ENCODE peak calls at places on chromosomes 11 and 22, in four cellular contexts. J is D721Med; V is T-helper 1 cell; W is naive thymus-derived CD8-positive, alpha-beta T cell. P is an unnamed sample.

GRCh38 chr11:130581631-130582030 is 133.2 kb downstream of the ADAMTS15 start:
- DNase-seq in J (no peak), V (no peak), W (no peak), P (no peak)

GRCh38 chr11:94513091-94513490 is 830 bp downstream of the C11orf97 start:
- DNase-seq in J (no peak), V (no peak), W (no peak), P (no peak)

GRCh38 chr11:111344032-111344431 is 35.0 kb downstream of the POU2AF1 start:
- DNase-seq in J (no peak), V (no peak), W (no peak), P (no peak)

GRCh38 chr22:16609548-16610261 is 17.1 kb upstream of the CCT8L2 start:
- DNase-seq in J (no peak), V (no peak), W (no peak), P (no peak)

GRCh38 chr11:61532136-61533038 is 23.8 kb downstream of the LRRC10B start:
- DNase-seq in J (peak; percentile 86), V (peak; percentile 18), W (no peak), P (no peak)

GRCh38 chr11:116955949-116956348 is 118.5 kb upstream of the APOA1 start:
- DNase-seq in J (no peak), V (no peak), W (no peak), P (no peak)

GRCh38 chr11:1943977-1944376 is 3.2 kb upstream of the MRPL23 start:
- DNase-seq in J (no peak), V (no peak), W (no peak), P (peak; percentile 25)

GRCh38 chr11:104529916-104530315 is 366.0 kb upstream of the PDGFD start:
- DNase-seq in J (no peak), V (no peak), W (no peak), P (no peak)

GRCh38 chr22:37032535-37033460 is 13.3 kb downstream of the MPST start:
- DNase-seq in J (no peak), V (no peak), W (no peak), P (peak; percentile 77)

GRCh38 chr11:12719221-12719620 is 45.0 kb downstream of the TEAD1 start:
- DNase-seq in J (no peak), V (no peak), W (no peak), P (no peak)

GRCh38 chr11:6703247-6704063 is 20.3 kb upstream of the MRPL17 start:
- DNase-seq in J (no peak), V (peak; percentile 17), W (no peak), P (peak; percentile 51)

GRCh38 chr11:2360081-2360642 is 16.9 kb upstream of the CD81 start:
- DNase-seq in J (no peak), V (no peak), W (no peak), P (peak; percentile 41)

GRCh38 chr11:128582496-128583366 is 4.6 kb downstream of the ETS1 start:
- DNase-seq in J (no peak), V (no peak), W (no peak), P (no peak)

GRCh38 chr11:355581-356458 is 13.5 kb upstream of the B4GALNT4 start:
- DNase-seq in J (no peak), V (peak; percentile 79), W (peak; percentile 83), P (peak; percentile 91)

GRCh38 chr22:33658775-33659174 is 261.5 kb downstream of the LARGE1 start:
- DNase-seq in J (no peak), V (no peak), W (no peak), P (no peak)

GRCh38 chr11:95821640-95822039 is 31.3 kb downstream of the CEP57 start:
- DNase-seq in J (no peak), V (no peak), W (no peak), P (no peak)

GRCh38 chr22:46969491-46969890 is 207.0 kb downstream of the TBC1D22A start:
- DNase-seq in J (no peak), V (no peak), W (no peak), P (no peak)

GRCh38 chr11:108069947-108070346 is 51.4 kb upstream of the ACAT1 start:
- DNase-seq in J (no peak), V (no peak), W (no peak), P (no peak)

GRCh38 chr11:12691473-12691872 is 17.3 kb downstream of the TEAD1 start:
- DNase-seq in J (no peak), V (no peak), W (no peak), P (no peak)

GRCh38 chr11:10564692-10565318 is 3.7 kb downstream of the LYVE1 start:
- DNase-seq in J (no peak), V (no peak), W (no peak), P (no peak)

GRCh38 chr11:93861808-93862207 is 11.4 kb upstream of the VSTM5 start:
- DNase-seq in J (no peak), V (no peak), W (no peak), P (no peak)

GRCh38 chr11:77669848-77670511 is 32.4 kb upstream of the CLNS1A start:
- DNase-seq in J (no peak), V (no peak), W (no peak), P (no peak)

GRCh38 chr22:36860821-36861659 is at the start of gene NCF4:
- DNase-seq in J (no peak), V (no peak), W (no peak), P (peak; percentile 90)

GRCh38 chr11:1335811-1336761 is 26.7 kb upstream of the TOLLIP start:
- DNase-seq in J (no peak), V (peak; percentile 54), W (peak; percentile 52), P (peak; percentile 88)